ENCODE peak calls at places on chromosomes 1 and 21, in six cellular contexts. X is ELR, O is progenitor cell of endocrine pancreas, J is iPS DF 19.7, B is neuronal stem cell, Q is iris pigment epithelial cell. E is an unnamed sample.

GRCh38 chr1:229374485-229374884 is 31.6 kb upstream of the CCSAP start:
- DNase-seq in X (no peak), O (no peak), J (no peak), B (no peak), Q (no peak), E (no peak)

GRCh38 chr1:234610061-234610581 is at the start of gene IRF2BP2:
- DNase-seq in X (peak), O (peak), J (no peak), B (peak), Q (peak), E (peak)

GRCh38 chr1:221675880-221676800 is 65.7 kb downstream of the DUSP10 start:
- DNase-seq in X (no peak), O (no peak), J (no peak), B (no peak), Q (no peak), E (no peak)

GRCh38 chr1:179121159-179121938 is 39.5 kb downstream of the TOR3A start:
- DNase-seq in X (peak), O (no peak), J (no peak), B (no peak), Q (peak), E (peak)

GRCh38 chr1:7070389-7071029 is 285.3 kb downstream of the CAMTA1 start:
- DNase-seq in X (peak), O (peak), J (peak), B (peak), Q (peak), E (peak)

GRCh38 chr21:42153746-42154145 is 65.2 kb upstream of the ABCG1 start:
- DNase-seq in X (no peak), O (no peak), J (no peak), B (no peak), Q (no peak), E (no peak)

GRCh38 chr1:70061229-70061628 is 144.2 kb downstream of the LRRC40 start:
- DNase-seq in X (no peak), O (no peak), J (no peak), B (no peak), Q (no peak), E (no peak)

GRCh38 chr21:17780539-17780938 is 38.6 kb downstream of the C21orf91 start:
- DNase-seq in X (no peak), O (no peak), J (no peak), B (no peak), Q (peak), E (no peak)

GRCh38 chr1:243345205-243345604 is 89.4 kb downstream of the SDCCAG8 start:
- DNase-seq in X (peak), O (no peak), J (no peak), B (no peak), Q (peak), E (peak)

GRCh38 chr1:47679301-47679751 is 241.5 kb downstream of the FOXD2 start:
- DNase-seq in X (no peak), O (no peak), J (no peak), B (no peak), Q (peak), E (no peak)

GRCh38 chr1:247367786-247368342 is 36.2 kb upstream of the ZNF496 start:
- DNase-seq in X (peak), O (no peak), J (no peak), B (no peak), Q (peak), E (peak)

GRCh38 chr1:101379939-101380338 is 143.1 kb downstream of the S1PR1 start:
- DNase-seq in X (no peak), O (no peak), J (no peak), B (no peak), Q (no peak), E (no peak)

GRCh38 chr1:41533016-41533730 is 48.7 kb upstream of the EDN2 start:
- DNase-seq in X (no peak), O (no peak), J (no peak), B (no peak), Q (no peak), E (no peak)

GRCh38 chr1:26034504-26035202 is 11.3 kb downstream of the SLC30A2 start:
- DNase-seq in X (peak), O (no peak), J (no peak), B (peak), Q (no peak), E (no peak)

GRCh38 chr1:16145030-16145987 is 10.6 kb downstream of the EPHA2 start:
- DNase-seq in X (peak), O (no peak), J (no peak), B (no peak), Q (peak), E (peak)

GRCh38 chr1:155978973-155979429 is 654 bp upstream of the ARHGEF2 start:
- DNase-seq in X (peak), O (no peak), J (no peak), B (no peak), Q (peak), E (no peak)

GRCh38 chr1:9317591-9318331 is 25.1 kb downstream of the SPSB1 start:
- DNase-seq in X (peak), O (no peak), J (no peak), B (no peak), Q (peak), E (no peak)

GRCh38 chr1:101288491-101288944 is 51.7 kb downstream of the S1PR1 start:
- DNase-seq in X (peak), O (peak), J (no peak), B (peak), Q (peak), E (peak)

GRCh38 chr1:32291145-32291707 is 657 bp upstream of the HDAC1 start:
- DNase-seq in X (peak), O (no peak), J (no peak), B (no peak), Q (peak), E (peak)

GRCh38 chr1:6108937-6109636 is 63.4 kb downstream of the KCNAB2 start:
- DNase-seq in X (peak), O (no peak), J (peak), B (no peak), Q (peak), E (peak)

GRCh38 chr1:198669023-198669698 is 30.3 kb downstream of the PTPRC start:
- DNase-seq in X (peak), O (no peak), J (no peak), B (no peak), Q (peak), E (peak)

GRCh38 chr1:238738942-238739341 is 647.4 kb upstream of the CHRM3 start:
- DNase-seq in X (no peak), O (no peak), J (no peak), B (no peak), Q (no peak), E (peak)

GRCh38 chr1:10434590-10434989 is 4.4 kb downstream of the CENPS start:
- DNase-seq in X (no peak), O (no peak), J (no peak), B (no peak), Q (no peak), E (no peak)

GRCh38 chr1:47991187-47991586 is 6.0 kb downstream of the TRABD2B start:
- DNase-seq in X (peak), O (no peak), J (no peak), B (no peak), Q (peak), E (no peak)

GRCh38 chr1:90973897-90974798 is 47.7 kb downstream of the ZNF644 start:
- DNase-seq in X (peak), O (no peak), J (peak), B (no peak), Q (peak), E (peak)

GRCh38 chr1:115929846-115930245 is 46.5 kb upstream of the SLC22A15 start:
- DNase-seq in X (peak), O (no peak), J (no peak), B (no peak), Q (peak), E (peak)

GRCh38 chr1:244393604-244394176 is 58.0 kb downstream of the ADSS2 start:
- DNase-seq in X (no peak), O (no peak), J (no peak), B (no peak), Q (no peak), E (no peak)

GRCh38 chr1:205313681-205314308 is 7.8 kb downstream of the NUAK2 start:
- DNase-seq in X (no peak), O (peak), J (peak), B (peak), Q (peak), E (no peak)

GRCh38 chr1:209648931-209649776 is 3.1 kb downstream of the LAMB3 start:
- DNase-seq in X (peak), O (no peak), J (no peak), B (no peak), Q (peak), E (peak)

GRCh38 chr21:28537371-28538079 is 455.2 kb downstream of the LTN1 start:
- DNase-seq in X (peak), O (no peak), J (no peak), B (no peak), Q (peak), E (peak)

GRCh38 chr1:58746182-58746581 is 37.7 kb downstream of the JUN start:
- DNase-seq in X (no peak), O (no peak), J (no peak), B (no peak), Q (no peak), E (no peak)

GRCh38 chr1:162605225-162605927 is 26.9 kb upstream of the DDR2 start:
- DNase-seq in X (peak), O (no peak), J (no peak), B (no peak), Q (peak), E (peak)

GRCh38 chr1:170630977-170631376 is 33.0 kb upstream of the PRRX1 start:
- DNase-seq in X (no peak), O (no peak), J (no peak), B (no peak), Q (no peak), E (no peak)

GRCh38 chr1:224512600-224513151 is 78.1 kb upstream of the WDR26 start:
- DNase-seq in X (no peak), O (no peak), J (no peak), B (no peak), Q (no peak), E (no peak)